ENCODE peak calls at places on chromosomes 11 and 22, in five cellular contexts. G is HepG2, K is K562, W is GM12878, Z is WTC11. C is an unnamed sample.

GRCh38 chr11:44826922-44827643 is 100.3 kb downstream of the TSPAN18 start:
- DNase-seq in G (no peak), K (no peak), W (no peak), Z (no peak), C (no peak)

GRCh38 chr11:6799402-6799801 is at the start of gene OR6A2:
- DNase-seq in G (no peak), K (no peak), W (no peak), Z (no peak), C (no peak)

GRCh38 chr11:76810151-76810853 is 27.1 kb downstream of the TSKU start:
- DNase-seq in G (no peak), K (peak), W (no peak), Z (no peak), C (no peak)

GRCh38 chr11:67644042-67644441 is 4.5 kb upstream of the TBX10 start:
- DNase-seq in G (peak), K (peak), W (no peak), Z (peak), C (no peak)

GRCh38 chr22:40432625-40433024 is 62.2 kb downstream of the SGSM3 start:
- DNase-seq in G (no peak), K (no peak), W (no peak), Z (no peak), C (no peak)

GRCh38 chr22:25950101-25950500 is 208.1 kb downstream of the MYO18B start:
- DNase-seq in G (no peak), K (no peak), W (peak), Z (no peak), C (no peak)

GRCh38 chr11:79440451-79441158 is at the start of gene TENM4:
- DNase-seq in G (no peak), K (no peak), W (no peak), Z (peak), C (no peak)

GRCh38 chr11:69352181-69352580 is 58.2 kb downstream of the MYEOV start:
- DNase-seq in G (no peak), K (no peak), W (no peak), Z (no peak), C (no peak)

GRCh38 chr11:129223701-129224149 is 31.6 kb upstream of the ARHGAP32 start:
- DNase-seq in G (no peak), K (no peak), W (no peak), Z (no peak), C (no peak)

GRCh38 chr22:26576026-26576680 is 13.8 kb downstream of the TPST2 start:
- DNase-seq in G (no peak), K (no peak), W (no peak), Z (no peak), C (no peak)

GRCh38 chr11:57493507-57494503 is 21.7 kb downstream of the SLC43A1 start:
- DNase-seq in G (peak), K (peak), W (no peak), Z (peak), C (peak)

GRCh38 chr11:57598831-57599155 is 1.3 kb downstream of the SERPING1 start:
- DNase-seq in G (no peak), K (no peak), W (no peak), Z (no peak), C (no peak)

GRCh38 chr11:68312780-68313573 is 586 bp downstream of the LRP5 start:
- DNase-seq in G (no peak), K (peak), W (no peak), Z (no peak), C (no peak)

GRCh38 chr11:69746780-69747742 is 28.1 kb downstream of the FGF4 start:
- DNase-seq in G (no peak), K (no peak), W (no peak), Z (no peak), C (no peak)

GRCh38 chr11:60926500-60926899 is 2.2 kb downstream of the TMEM132A start:
- DNase-seq in G (no peak), K (no peak), W (no peak), Z (no peak), C (no peak)

GRCh38 chr11:22976146-22976545 is 115.9 kb upstream of the CCDC179 start:
- DNase-seq in G (no peak), K (no peak), W (no peak), Z (no peak), C (no peak)

GRCh38 chr11:29312817-29313216 is 704.0 kb downstream of the KCNA4 start:
- DNase-seq in G (no peak), K (no peak), W (no peak), Z (no peak), C (no peak)

GRCh38 chr11:61955031-61955415 is 4.9 kb downstream of the BEST1 start:
- DNase-seq in G (peak), K (no peak), W (no peak), Z (peak), C (no peak)

GRCh38 chr11:58023435-58023931 is at the start of gene OR9Q1:
- DNase-seq in G (no peak), K (no peak), W (no peak), Z (no peak), C (no peak)

GRCh38 chr11:131430466-131431176 is 60.2 kb downstream of the NTM start:
- DNase-seq in G (no peak), K (no peak), W (no peak), Z (no peak), C (no peak)

GRCh38 chr11:69044111-69045013 is 4.4 kb upstream of the TPCN2 start:
- DNase-seq in G (peak), K (peak), W (no peak), Z (peak), C (peak)

GRCh38 chr11:1401656-1402221 is 12.0 kb downstream of the BRSK2 start:
- DNase-seq in G (peak), K (peak), W (no peak), Z (peak), C (peak)
- TF ChIP-seq ATF2 in G (peak), K (no peak), W (no peak), Z (peak), C (no peak)

GRCh38 chr11:33802414-33802950 is 28.2 kb upstream of the FBXO3 start:
- DNase-seq in G (peak), K (peak), W (no peak), Z (peak), C (peak)
- TF ChIP-seq ATF2 in G (no peak), K (no peak), W (no peak), Z (no peak), C (peak)

GRCh38 chr11:1008781-1009180 is 27.7 kb downstream of the MUC6 start:
- DNase-seq in G (no peak), K (no peak), W (no peak), Z (no peak), C (no peak)

GRCh38 chr11:1011320-1011698 is 25.2 kb downstream of the MUC6 start:
- DNase-seq in G (no peak), K (no peak), W (no peak), Z (no peak), C (no peak)

GRCh38 chr11:1009371-1009770 is 27.1 kb downstream of the MUC6 start:
- DNase-seq in G (no peak), K (no peak), W (no peak), Z (no peak), C (no peak)

GRCh38 chr11:1010551-1011319 is 25.8 kb downstream of the MUC6 start:
- DNase-seq in G (no peak), K (no peak), W (no peak), Z (no peak), C (no peak)

GRCh38 chr11:1010006-1010405 is 26.5 kb downstream of the MUC6 start:
- DNase-seq in G (no peak), K (no peak), W (no peak), Z (no peak), C (no peak)
- TF ChIP-seq ATF2 in G (no peak), K (no peak), W (no peak), Z (no peak), C (no peak)

GRCh38 chr22:20438066-20438677 is 547 bp upstream of the SCARF2 start:
- DNase-seq in G (no peak), K (no peak), W (no peak), Z (peak), C (peak)
- TF ChIP-seq ATF2 in G (no peak), K (no peak), W (no peak), Z (no peak), C (no peak)

GRCh38 chr11:75173336-75173735 is 22.4 kb downstream of the SLCO2B1 start:
- DNase-seq in G (no peak), K (no peak), W (no peak), Z (no peak), C (no peak)

GRCh38 chr11:75174348-75174747 is 23.4 kb downstream of the SLCO2B1 start:
- DNase-seq in G (no peak), K (no peak), W (no peak), Z (no peak), C (no peak)

GRCh38 chr11:75169101-75169885 is 18.4 kb downstream of the SLCO2B1 start:
- DNase-seq in G (no peak), K (no peak), W (no peak), Z (no peak), C (no peak)

GRCh38 chr11:75170463-75171201 is 19.7 kb downstream of the SLCO2B1 start:
- DNase-seq in G (no peak), K (peak), W (no peak), Z (no peak), C (no peak)

DNA sequence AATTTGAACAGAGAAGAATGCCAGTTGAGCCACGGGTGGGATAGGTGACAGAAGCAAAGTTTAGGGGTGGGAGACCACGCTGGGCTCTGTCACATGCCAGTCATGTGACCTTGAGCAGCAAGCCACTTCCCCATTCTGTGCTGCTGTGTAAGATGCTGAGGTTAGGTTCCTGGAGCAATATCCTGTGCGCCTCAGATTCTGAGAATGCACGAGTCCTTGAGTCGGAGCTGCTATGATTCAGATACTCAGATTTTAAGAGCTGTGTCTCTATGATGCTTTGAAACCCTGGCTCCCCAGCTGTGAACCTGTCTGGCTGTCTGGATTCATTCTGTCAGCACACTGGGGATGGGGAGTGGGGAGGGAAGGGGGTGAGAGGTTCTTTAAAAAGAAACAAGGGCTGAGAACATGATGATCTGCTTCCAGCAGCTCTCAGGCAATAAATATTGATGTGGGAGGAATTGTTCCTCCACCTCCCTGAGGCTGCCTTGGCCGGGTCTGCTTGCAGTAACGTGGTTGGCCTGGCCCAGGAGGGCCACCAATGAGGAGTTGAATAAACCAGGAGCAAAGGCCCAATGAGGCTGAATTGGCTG is 24.0 kb downstream of the SLCO2B1 start:
- DNase-seq in G (no peak), K (no peak), W (no peak), Z (no peak), C (no peak)
- TF ChIP-seq ATF2 in G (no peak), K (no peak), W (no peak), Z (no peak), C (no peak)

DNA sequence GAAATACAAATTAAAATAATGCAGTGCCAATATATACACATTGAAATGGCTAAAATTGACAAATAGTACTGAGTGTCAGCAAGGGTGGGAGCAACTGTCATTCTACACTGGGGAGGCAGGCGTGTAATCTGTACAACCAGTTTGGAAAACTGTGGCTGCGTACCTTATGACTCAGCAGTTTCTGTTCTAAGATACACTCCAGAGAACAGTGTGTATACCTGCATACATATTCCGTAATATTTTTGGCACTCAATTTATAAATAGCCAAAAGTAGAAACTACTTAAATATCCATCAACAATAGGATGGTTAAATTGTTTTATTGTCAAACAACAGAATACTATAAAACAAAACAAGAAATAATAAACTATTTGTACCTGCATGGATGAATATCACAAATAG is 57.6 kb downstream of the RNF169 start:
- DNase-seq in G (peak), K (peak), W (no peak), Z (no peak), C (no peak)
- TF ChIP-seq ATF2 in G (no peak), K (no peak), W (no peak), Z (no peak), C (no peak)

DNA sequence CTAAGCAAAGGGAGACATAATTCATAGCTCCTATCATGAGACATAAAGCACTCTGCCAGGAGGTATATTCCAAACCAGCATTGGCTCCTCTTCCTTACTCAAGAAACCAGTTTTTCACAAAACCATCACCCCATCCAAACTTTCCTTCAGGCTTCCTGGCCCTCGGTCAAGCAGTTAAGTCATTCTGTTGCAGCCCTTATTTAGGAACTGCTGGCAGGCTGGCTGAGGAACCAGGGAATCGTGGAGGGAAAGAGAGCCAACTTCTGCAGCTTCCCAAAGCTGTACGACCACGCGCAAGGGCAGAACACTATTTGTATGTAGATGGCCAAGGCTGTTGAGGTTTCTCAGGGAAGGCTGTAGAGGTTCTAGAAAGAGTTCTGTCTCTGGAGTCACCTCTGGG is 669 bp downstream of the IFT46 start:
- DNase-seq in G (no peak), K (no peak), W (no peak), Z (no peak), C (no peak)
- TF ChIP-seq ATF2 in G (no peak), K (no peak), W (no peak), Z (no peak), C (no peak)

DNA sequence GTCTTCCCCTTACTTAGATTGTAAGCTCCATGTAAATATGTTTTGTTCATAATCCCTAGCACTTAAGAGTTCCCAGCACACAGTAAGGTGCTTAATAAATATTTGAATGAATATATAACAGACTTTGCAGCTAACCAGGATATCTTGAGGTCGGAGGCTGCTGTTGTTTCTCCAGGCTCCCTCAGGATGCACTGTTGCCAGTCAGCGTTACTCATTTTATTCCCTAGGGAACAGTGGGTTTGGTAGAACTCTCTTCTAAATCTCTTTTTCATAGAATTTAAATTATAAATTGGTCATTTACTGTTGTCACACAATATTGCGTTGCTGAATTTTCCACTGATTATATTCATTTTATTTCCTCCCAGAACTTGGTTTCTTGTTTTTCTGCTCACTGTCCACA is 995 bp upstream of the CAPRIN1 start:
- DNase-seq in G (no peak), K (no peak), W (no peak), Z (no peak), C (no peak)
- TF ChIP-seq ATF2 in G (no peak), K (no peak), W (no peak), Z (no peak), C (no peak)

GRCh38 chr11:11010624-11011127 is 152.8 kb upstream of the ZBED5 start:
- DNase-seq in G (peak), K (peak), W (no peak), Z (peak), C (no peak)
- TF ChIP-seq ATF2 in G (no peak), K (no peak), W (no peak), Z (no peak), C (no peak)

C was measured in H1.